ENCODE peak calls at places on chromosomes 2 and 18, in seven cellular contexts. C is endothelial cell of umbilical vein, V is spleen, K is HL-60, B is stomach, P is HCT116, F is prostate gland. E is an unnamed sample.

GRCh38 chr2:240999873-241000541 is 1.6 kb downstream of the SNED1 start:
- DNase-seq in C (no peak), V (peak), B (peak), K (no peak), P (no peak), F (peak), E (peak)

GRCh38 chr2:64838817-64839216 is 150.4 kb upstream of the SLC1A4 start:
- DNase-seq in F (no peak), K (no peak), C (peak), V (no peak), B (no peak), P (peak), E (no peak)

GRCh38 chr2:54724560-54725342 is 1.3 kb downstream of the EML6 start:
- DNase-seq in P (no peak), V (peak), B (peak), K (no peak), F (no peak), C (no peak), E (peak)

GRCh38 chr2:132876745-132877391 is 206.9 kb upstream of the LYPD1 start:
- DNase-seq in V (no peak), P (no peak), B (no peak), C (no peak), K (no peak), F (no peak), E (no peak)

GRCh38 chr2:239605409-239605808 is 204.6 kb upstream of the HDAC4 start:
- DNase-seq in F (no peak), V (no peak), P (no peak), K (no peak), B (no peak), C (no peak), E (no peak)

GRCh38 chr18:42576141-42576540 is 539.3 kb downstream of the RIT2 start:
- DNase-seq in V (no peak), B (no peak), F (no peak), C (no peak), P (no peak), K (no peak), E (no peak)

GRCh38 chr2:100895402-100895801 is 75.5 kb downstream of the NPAS2 start:
- DNase-seq in V (no peak), P (no peak), K (no peak), F (peak), C (no peak), B (peak), E (no peak)

GRCh38 chr2:190533968-190534309 is 583 bp downstream of the NEMP2 start:
- DNase-seq in F (no peak), K (no peak), V (peak), P (no peak), B (no peak), C (no peak), E (no peak)

GRCh38 chr2:57843158-57843557 is 203.4 kb upstream of the VRK2 start:
- DNase-seq in P (no peak), B (no peak), V (no peak), F (no peak), K (no peak), C (no peak), E (no peak)

GRCh38 chr2:121220995-121221394 is 64.0 kb downstream of the TFCP2L1 start:
- DNase-seq in V (no peak), B (no peak), K (no peak), P (peak), C (no peak), F (no peak), E (no peak)

GRCh38 chr2:208386546-208386945 is 20.0 kb upstream of the PTH2R start:
- DNase-seq in B (no peak), C (no peak), F (no peak), V (no peak), P (no peak), K (no peak), E (no peak)

GRCh38 chr2:230814616-230815015 is 50.1 kb upstream of the ITM2C start:
- DNase-seq in P (no peak), C (peak), K (no peak), B (no peak), F (no peak), V (no peak), E (no peak)

GRCh38 chr2:108616731-108617161 is 82.5 kb downstream of the LIMS1 start:
- DNase-seq in K (no peak), C (peak), V (no peak), B (peak), F (peak), P (no peak), E (no peak)

GRCh38 chr2:27379840-27380625 is 501 bp downstream of the ZNF513 start:
- DNase-seq in B (peak), C (peak), K (peak), F (peak), V (no peak), P (no peak), E (peak)

GRCh38 chr2:128533101-128533500 is 214.4 kb upstream of the HS6ST1 start:
- DNase-seq in V (no peak), F (no peak), C (no peak), B (peak), P (no peak), K (no peak), E (no peak)

GRCh38 chr18:48735070-48735676 is 196.3 kb downstream of the CTIF start:
- DNase-seq in V (no peak), C (peak), P (no peak), B (no peak), F (no peak), K (no peak), E (no peak)

GRCh38 chr2:42964444-42965081 is 172.2 kb upstream of the HAAO start:
- DNase-seq in P (no peak), B (no peak), C (no peak), F (no peak), K (peak), V (peak), E (peak)

GRCh38 chr2:15780234-15780633 is 160.1 kb upstream of the MYCN start:
- DNase-seq in V (no peak), C (no peak), B (no peak), P (no peak), F (no peak), K (no peak), E (no peak)

GRCh38 chr2:240988146-240988545 is 10.3 kb upstream of the SNED1 start:
- DNase-seq in P (no peak), V (peak), K (no peak), B (no peak), C (no peak), F (no peak), E (peak)

GRCh38 chr18:2529154-2529553 is 42.2 kb downstream of the METTL4 start:
- DNase-seq in V (no peak), F (no peak), C (no peak), K (no peak), B (no peak), P (no peak), E (no peak)

GRCh38 chr2:10548626-10549025 is 100.5 kb upstream of the ODC1 start:
- DNase-seq in B (no peak), V (no peak), P (no peak), C (peak), K (no peak), F (no peak), E (no peak)

GRCh38 chr2:134917219-134917957 is 1.2 kb upstream of the CCNT2 start:
- DNase-seq in F (no peak), K (peak), V (peak), P (no peak), B (no peak), C (no peak), E (peak)

GRCh38 chr2:113211226-113212105 is 37.7 kb downstream of the PSD4 start:
- DNase-seq in K (no peak), B (no peak), V (no peak), P (peak), C (no peak), F (no peak), E (peak)

GRCh38 chr2:102520009-102520408 is 47.0 kb downstream of the SLC9A4 start:
- DNase-seq in V (no peak), K (peak), C (peak), F (peak), P (peak), B (peak), E (no peak)

GRCh38 chr2:99035920-99036319 is 99.9 kb upstream of the CRACDL start:
- DNase-seq in V (no peak), F (no peak), P (no peak), C (no peak), K (no peak), B (no peak), E (no peak)

GRCh38 chr2:62795341-62795740 is 89.8 kb downstream of the EHBP1 start:
- DNase-seq in B (no peak), P (no peak), F (no peak), V (no peak), C (peak), K (no peak), E (no peak)

GRCh38 chr18:26362021-26362420 is 135.8 kb downstream of the TAF4B start:
- DNase-seq in V (no peak), C (no peak), B (no peak), K (no peak), P (no peak), F (no peak), E (no peak)

DNA sequence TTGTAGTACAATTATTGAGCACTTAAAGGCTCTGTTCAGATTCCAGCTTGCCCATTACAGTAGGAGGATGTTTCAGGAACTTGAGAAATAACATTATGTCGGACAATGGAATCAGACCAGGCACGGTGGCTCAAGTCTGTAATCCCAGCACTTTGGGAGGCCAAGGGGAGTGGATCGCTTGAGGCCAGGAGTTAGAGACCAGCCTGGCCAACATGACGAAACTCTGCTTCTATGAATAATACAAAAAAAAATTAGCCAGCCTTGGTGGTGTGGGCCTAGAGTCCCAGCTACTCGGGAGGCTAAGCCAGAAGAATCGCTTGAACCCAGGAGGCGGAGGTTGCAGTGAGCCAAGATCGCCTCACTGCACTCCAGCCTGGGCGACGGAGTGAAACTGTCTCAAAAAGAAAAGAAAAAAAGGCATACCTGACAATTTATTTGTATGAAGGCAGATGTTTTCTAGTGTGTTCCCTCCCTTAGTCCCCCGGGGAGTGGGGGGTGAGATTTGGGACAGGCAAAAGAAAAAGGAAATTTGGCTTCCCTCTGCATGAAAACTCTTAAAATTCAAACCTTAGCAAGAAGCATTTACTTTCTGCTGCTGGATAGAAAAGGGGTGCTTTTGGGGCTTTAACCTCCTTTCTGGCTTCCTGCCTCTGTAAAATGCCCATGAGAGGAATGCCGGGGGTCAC is 13.8 kb upstream of the ZNF532 start:
- DNase-seq in V (no peak), P (no peak), K (no peak), F (no peak), C (no peak), B (no peak), E (no peak)
- TF ChIP-seq POLR2AphosphoS5 in V (no peak), P (no peak), K (no peak), F (no peak), C (no peak), B (no peak), E (no peak)

GRCh38 chr2:211174021-211174420 is 617.6 kb downstream of the CPS1 start:
- DNase-seq in K (no peak), C (no peak), V (no peak), F (no peak), B (no peak), P (no peak), E (no peak)

GRCh38 chr2:211181626-211182025 is 625.2 kb downstream of the CPS1 start:
- DNase-seq in V (no peak), K (no peak), F (no peak), C (no peak), P (no peak), B (no peak), E (no peak)

GRCh38 chr2:211170843-211171242 is 614.4 kb downstream of the CPS1 start:
- DNase-seq in V (no peak), C (no peak), F (no peak), K (no peak), B (no peak), P (no peak), E (no peak)

GRCh38 chr2:211174631-211175030 is 618.2 kb downstream of the CPS1 start:
- DNase-seq in B (no peak), K (no peak), C (no peak), P (no peak), V (no peak), F (no peak), E (no peak)

GRCh38 chr2:211175956-211176355 is 619.6 kb downstream of the CPS1 start:
- DNase-seq in F (no peak), B (no peak), P (no peak), C (no peak), K (no peak), V (no peak), E (no peak)
- TF ChIP-seq POLR2AphosphoS5 in F (no peak), B (no peak), P (no peak), C (no peak), K (no peak), V (no peak), E (no peak)

DNA sequence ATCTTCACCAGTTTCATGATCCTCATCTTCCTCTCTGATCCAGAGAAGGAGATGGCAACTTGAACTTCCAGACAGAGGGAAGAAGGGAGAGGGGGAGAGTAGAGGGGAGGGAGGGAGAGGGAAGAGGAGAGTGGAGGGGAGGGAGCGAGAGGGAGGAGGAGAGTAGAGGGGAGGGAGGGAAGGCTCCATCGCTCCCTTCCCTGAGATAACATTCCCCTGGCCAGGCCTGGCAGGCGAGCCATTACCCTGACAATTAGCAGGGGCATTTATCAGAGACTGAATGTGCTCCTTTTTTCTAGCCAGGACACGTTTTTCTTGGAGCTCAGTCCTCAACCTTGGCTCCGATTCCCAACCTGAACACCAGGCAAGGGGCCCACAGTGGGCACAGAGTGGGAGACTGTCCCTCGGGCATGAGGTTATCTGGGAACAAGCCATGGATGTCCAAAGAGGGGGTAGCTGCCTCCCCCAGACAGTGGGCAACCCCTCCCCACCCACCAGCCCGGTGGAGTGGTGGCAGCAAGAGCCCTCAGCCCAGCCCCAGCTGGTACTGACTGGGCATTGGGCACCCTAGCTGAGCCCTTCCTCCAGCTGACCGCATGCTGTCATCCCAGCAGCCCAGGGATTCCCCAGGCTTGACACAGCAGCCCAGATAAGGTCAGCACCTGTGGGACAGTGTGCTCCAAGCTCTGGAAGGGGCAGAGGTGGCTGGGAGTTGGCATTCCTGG is 81.8 kb downstream of the TNS1 start:
- DNase-seq in B (no peak), K (no peak), C (no peak), P (no peak), F (no peak), V (no peak), E (no peak)
- TF ChIP-seq POLR2AphosphoS5 in B (no peak), K (no peak), C (no peak), P (no peak), F (peak), V (peak), E (no peak)

GRCh38 chr18:77071061-77071460 is 61.5 kb downstream of the MBP start:
- DNase-seq in K (no peak), B (no peak), F (no peak), C (no peak), P (no peak), V (no peak), E (no peak)

GRCh38 chr18:77072566-77072965 is 60.0 kb downstream of the MBP start:
- DNase-seq in B (no peak), P (no peak), V (no peak), K (no peak), C (no peak), F (no peak), E (no peak)

GRCh38 chr18:77070627-77071026 is 62.0 kb downstream of the MBP start:
- DNase-seq in C (no peak), K (no peak), V (peak), F (no peak), B (no peak), P (no peak), E (no peak)

GRCh38 chr18:77073336-77074093 is 59.1 kb downstream of the MBP start:
- DNase-seq in B (no peak), K (no peak), P (no peak), C (no peak), F (no peak), V (no peak), E (no peak)

DNA sequence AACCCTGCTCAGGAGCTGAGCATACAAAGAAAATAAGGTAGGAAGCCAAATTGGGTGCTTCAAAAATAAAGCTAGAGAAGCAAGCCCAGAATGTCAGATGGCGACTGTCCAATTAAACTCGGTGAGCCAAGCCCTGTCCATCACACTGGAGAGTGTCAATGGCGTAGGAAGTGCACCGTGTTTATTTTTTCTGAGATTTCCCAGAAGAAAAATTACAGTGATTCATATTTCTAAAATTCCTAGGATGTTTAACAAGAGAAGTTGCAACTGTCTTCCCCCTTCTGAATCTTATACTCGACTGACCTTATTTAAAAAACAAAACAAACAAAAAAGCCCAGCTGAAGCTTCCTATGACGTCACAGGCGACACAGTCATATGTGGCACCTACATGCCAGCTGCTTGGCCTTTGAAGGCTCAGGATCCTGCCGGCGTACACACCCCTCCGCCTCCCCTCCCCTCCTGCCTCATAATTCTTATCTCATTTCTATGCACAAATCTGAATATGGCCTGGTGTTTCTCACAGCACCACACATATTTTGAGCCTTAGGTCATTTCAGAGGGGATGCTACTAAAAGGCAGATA is 60.8 kb downstream of the MBP start:
- DNase-seq in P (no peak), F (no peak), C (peak), B (peak), K (no peak), V (no peak), E (no peak)
- TF ChIP-seq POLR2AphosphoS5 in P (no peak), F (no peak), C (peak), B (no peak), K (no peak), V (peak), E (no peak)

GRCh38 chr2:67840460-67841068 is 222.2 kb downstream of the C1D start:
- DNase-seq in F (peak), B (peak), K (peak), P (peak), V (peak), C (peak), E (no peak)
- TF ChIP-seq POLR2AphosphoS5 in F (peak), B (no peak), K (no peak), P (no peak), V (peak), C (no peak), E (no peak)

E was measured in suprapubic skin.